ENCODE peak calls at places on chromosome 5, in eight cellular contexts. R is H7; J is germinal center; S is AG09319; T is RKO; A is heart right ventricle; O is stimulated activated CD8-positive, alpha-beta memory T cell treated with anti-CD3 and anti-CD28 coated beads, Interleukin-7, amount 100 ng/mL, for 48 hours; M is left colon. Q is an unnamed sample.

GRCh38 chr5:80141147-80141671 is 106.1 kb downstream of the THBS4 start:
- DNase-seq in R (peak), J (no peak), S (peak), T (no peak), A (peak), O (no peak), M (peak), Q (no peak)

GRCh38 chr5:163867324-163867723 is 361.9 kb downstream of the MAT2B start:
- DNase-seq in R (no peak), J (no peak), S (no peak), T (no peak), A (no peak), O (no peak), M (no peak), Q (no peak)

GRCh38 chr5:143248822-143249579 is 154.5 kb downstream of the NR3C1 start:
- DNase-seq in R (no peak), J (no peak), S (peak), T (peak), A (no peak), O (no peak), M (no peak), Q (no peak)

GRCh38 chr5:115151208-115151805 is 18.4 kb downstream of the TRIM36 start:
- DNase-seq in R (no peak), J (no peak), S (no peak), T (no peak), A (no peak), O (no peak), M (no peak), Q (no peak)

GRCh38 chr5:87401626-87402025 is 11.1 kb downstream of the CCNH start:
- DNase-seq in R (no peak), J (no peak), S (no peak), T (no peak), A (no peak), O (no peak), M (no peak), Q (no peak)

GRCh38 chr5:179504191-179504590 is 46.2 kb upstream of the RUFY1 start:
- DNase-seq in R (peak), J (no peak), S (no peak), T (no peak), A (no peak), O (no peak), M (no peak), Q (no peak)

GRCh38 chr5:133398646-133399081 is 213.7 kb downstream of the FSTL4 start:
- DNase-seq in R (no peak), J (no peak), S (no peak), T (no peak), A (no peak), O (peak), M (no peak), Q (no peak)

GRCh38 chr5:173858675-173859121 is 29.5 kb upstream of the CPEB4 start:
- DNase-seq in R (no peak), J (no peak), S (no peak), T (no peak), A (no peak), O (no peak), M (no peak), Q (no peak)